ENCODE peak calls at places on chromosomes 4 and X, in eight cellular contexts. Y is brain microvascular endothelial cell, J is fibroblast of lung, Q is astrocyte, K is cardiac muscle cell, Z is bronchial epithelial cell, H is right cardiac atrium, P is A549. B is an unnamed sample.

GRCh38 chr4:47213971-47214370 is 182.6 kb downstream of the GABRB1 start:
- DNase-seq in H (no peak), Y (peak), J (peak), P (no peak), Q (peak), Z (peak), K (peak), B (no peak)

GRCh38 chrX:151226941-151227340 is 50.6 kb downstream of the GPR50 start:
- DNase-seq in P (no peak), J (no peak), Z (no peak), H (no peak), Y (no peak), K (no peak), Q (no peak), B (no peak)

GRCh38 chr4:128347175-128347868 is 59.7 kb upstream of the PGRMC2 start:
- DNase-seq in J (peak), Q (no peak), Y (no peak), K (peak), H (no peak), Z (no peak), P (no peak), B (no peak)

GRCh38 chrX:130523460-130524394 is 121.9 kb downstream of the RBMX2 start:
- DNase-seq in Q (no peak), P (no peak), K (peak), Z (peak), Y (no peak), J (peak), H (peak), B (no peak)

GRCh38 chrX:72340046-72340445 is 34.3 kb upstream of the CITED1 start:
- DNase-seq in H (no peak), Z (no peak), K (no peak), Y (no peak), J (no peak), Q (no peak), P (no peak), B (no peak)

GRCh38 chr4:102103368-102103767 is 241.9 kb downstream of the SLC39A8 start:
- DNase-seq in Q (no peak), Y (no peak), Z (no peak), J (no peak), K (no peak), H (no peak), P (no peak), B (no peak)

GRCh38 chr4:185933078-185933581 is 121.1 kb upstream of the SORBS2 start:
- DNase-seq in K (peak), Y (peak), P (no peak), Q (peak), Z (no peak), J (peak), H (peak), B (peak)

GRCh38 chr4:25234390-25235367 is 846 bp downstream of the PI4K2B start:
- DNase-seq in P (peak), J (peak), H (peak), K (peak), Z (peak), Y (peak), Q (peak), B (peak)

GRCh38 chrX:5823861-5824260 is 404.8 kb downstream of the NLGN4X start:
- DNase-seq in K (no peak), Q (no peak), Y (no peak), P (no peak), J (no peak), Z (no peak), H (no peak), B (no peak)

GRCh38 chrX:56281789-56282188 is 49.6 kb downstream of the KLF8 start:
- DNase-seq in Z (peak), H (no peak), Q (no peak), K (peak), J (no peak), Y (no peak), P (peak), B (peak)

GRCh38 chrX:120452131-120452530 is 17.0 kb downstream of the LAMP2 start:
- DNase-seq in P (peak), Z (no peak), K (peak), J (peak), H (no peak), Q (no peak), Y (peak), B (peak)

GRCh38 chr4:139522457-139522856 is 33.6 kb downstream of the SETD7 start:
- DNase-seq in Y (no peak), Z (no peak), P (no peak), K (no peak), J (no peak), H (no peak), Q (no peak), B (no peak)

GRCh38 chr4:115950806-115951205 is 837.4 kb upstream of the NDST4 start:
- DNase-seq in H (no peak), K (no peak), Q (no peak), Y (no peak), Z (no peak), P (no peak), J (no peak), B (no peak)

GRCh38 chr4:56764775-56765174 is 56.7 kb downstream of the SPINK2 start:
- DNase-seq in J (peak), K (peak), Z (peak), Y (no peak), H (no peak), P (no peak), Q (peak), B (no peak)

GRCh38 chr4:170278481-170278880 is 188.7 kb upstream of the AADAT start:
- DNase-seq in J (no peak), Q (no peak), K (no peak), P (no peak), Y (no peak), H (no peak), Z (peak), B (no peak)

GRCh38 chr4:170281027-170281426 is 191.3 kb upstream of the AADAT start:
- DNase-seq in J (no peak), Q (no peak), K (no peak), P (no peak), Z (no peak), Y (no peak), H (no peak), B (no peak)
- H3K4me3 ChIP-seq in J (no peak), Q (no peak), K (no peak), P (no peak), Z (no peak), Y (no peak), H (no peak), B (no peak)

DNA sequence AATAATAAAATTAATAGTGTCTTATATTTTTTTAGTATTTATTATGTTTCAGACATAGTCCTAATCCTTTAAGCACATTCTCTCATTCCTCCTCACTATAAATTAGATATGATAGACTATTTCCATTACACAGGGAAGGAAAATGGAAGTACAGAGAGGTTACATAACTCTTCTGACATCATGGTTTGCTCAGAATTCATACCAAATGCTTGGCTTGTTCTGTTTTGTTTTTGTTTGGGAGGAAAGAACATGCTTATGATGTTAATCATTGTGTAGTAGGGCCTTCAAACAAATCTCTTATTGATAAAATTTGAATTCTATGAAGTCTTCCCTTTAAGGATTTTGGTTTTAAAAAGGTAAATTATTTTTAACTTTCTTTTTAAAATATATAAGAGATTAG is 59.5 kb downstream of the RXFP1 start:
- DNase-seq in J (peak), Q (peak), K (peak), Y (peak), H (no peak), P (no peak), Z (peak), B (no peak)
- H3K4me3 ChIP-seq in J (no peak), Q (no peak), K (no peak), Y (no peak), H (no peak), P (no peak), Z (no peak), B (no peak)

GRCh38 chrX:40090050-40090804 is 7.5 kb downstream of the BCOR start:
- DNase-seq in H (peak), Q (no peak), Z (no peak), Y (no peak), P (no peak), J (no peak), K (peak), B (no peak)
- H3K4me3 ChIP-seq in H (peak), Q (no peak), Z (peak), Y (peak), P (no peak), J (no peak), K (peak), B (no peak)

DNA sequence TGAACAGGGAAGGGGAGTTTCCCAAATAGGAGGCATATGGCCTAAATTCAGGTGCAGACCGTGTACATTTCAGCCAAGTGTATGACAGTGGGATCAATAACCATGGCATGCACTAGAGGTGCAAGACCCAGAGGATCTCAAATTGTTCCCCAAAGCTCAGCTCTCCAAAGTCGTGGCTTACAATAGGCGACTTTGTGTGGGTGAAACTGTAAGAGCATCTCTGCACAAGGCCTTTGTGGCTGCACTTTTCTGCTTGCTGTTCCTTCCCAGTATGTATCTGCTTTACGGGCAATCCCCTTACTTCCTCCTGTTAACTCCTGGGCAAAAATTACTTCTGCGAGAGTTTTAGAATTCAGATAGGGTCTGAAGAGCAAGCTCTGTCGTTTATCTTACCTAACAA is 518.3 kb upstream of the ZFP42 start:
- DNase-seq in H (no peak), P (no peak), Z (no peak), Q (no peak), J (no peak), Y (no peak), K (no peak), B (no peak)
- H3K4me3 ChIP-seq in H (no peak), P (no peak), Z (no peak), Q (no peak), J (no peak), Y (no peak), K (no peak), B (no peak)

B was measured in Jurkat, Clone E6-1.